ENCODE peak calls at places on chromosomes 16 and 17, in six cellular contexts. C is stomach, E is K562, P is sigmoid colon, D is transverse colon, W is GM12878. O is an unnamed sample. For H3K4me1, the result is how much of the 10 kb centered on the place peaks cover.

GRCh38 chr17:66190738-66191606 is 961 bp downstream of the CEP112 start:
- DNase-seq in C (no peak), D (no peak), E (no peak), P (no peak), W (no peak), O (no peak)

GRCh38 chr17:64534187-64534586 is 27.4 kb downstream of the CEP95 start:
- DNase-seq in W (no peak), C (no peak), P (no peak), D (no peak), E (peak), O (no peak)

GRCh38 chr17:39002991-39003715 is 36.0 kb upstream of the FBXO47 start:
- DNase-seq in P (peak), D (peak), W (no peak), E (peak), C (peak), O (peak)

GRCh38 chr16:12043953-12044352 is 67.4 kb downstream of the SNX29 start:
- DNase-seq in E (no peak), W (no peak), D (no peak), C (no peak), P (no peak), O (no peak)

GRCh38 chr17:16491703-16492612 is at the start of gene LRRC75A:
- DNase-seq in C (peak), W (no peak), P (no peak), E (peak), D (peak), O (no peak)

GRCh38 chr17:6070895-6071511 is 824 bp downstream of the WSCD1 start:
- DNase-seq in E (no peak), D (peak), C (no peak), P (no peak), W (no peak), O (no peak)

GRCh38 chr17:17681744-17682292 is 560 bp downstream of the RAI1 start:
- DNase-seq in C (no peak), E (peak), D (peak), W (no peak), P (peak), O (no peak)

GRCh38 chr17:60720763-60721531 is 43.3 kb downstream of the BCAS3 start:
- DNase-seq in E (peak), C (no peak), D (peak), W (peak), P (no peak), O (peak)

GRCh38 chr17:81902653-81903414 is 796 bp downstream of the NPB start:
- DNase-seq in D (no peak), W (no peak), C (no peak), P (no peak), E (peak), O (no peak)

GRCh38 chr17:40458851-40459482 is 15.7 kb downstream of the IGFBP4 start:
- DNase-seq in D (no peak), E (no peak), W (no peak), C (no peak), P (peak), O (no peak)

GRCh38 chr17:40459646-40460584 is 16.7 kb downstream of the IGFBP4 start:
- DNase-seq in W (no peak), E (no peak), D (no peak), P (peak), C (no peak), O (no peak)

GRCh38 chr17:40456396-40456951 is 13.2 kb downstream of the IGFBP4 start:
- DNase-seq in P (peak), E (no peak), C (no peak), D (no peak), W (no peak), O (no peak)

GRCh38 chr17:40457369-40457768 is 14.1 kb downstream of the IGFBP4 start:
- DNase-seq in C (no peak), W (no peak), P (peak), D (no peak), E (no peak), O (no peak)

DNA sequence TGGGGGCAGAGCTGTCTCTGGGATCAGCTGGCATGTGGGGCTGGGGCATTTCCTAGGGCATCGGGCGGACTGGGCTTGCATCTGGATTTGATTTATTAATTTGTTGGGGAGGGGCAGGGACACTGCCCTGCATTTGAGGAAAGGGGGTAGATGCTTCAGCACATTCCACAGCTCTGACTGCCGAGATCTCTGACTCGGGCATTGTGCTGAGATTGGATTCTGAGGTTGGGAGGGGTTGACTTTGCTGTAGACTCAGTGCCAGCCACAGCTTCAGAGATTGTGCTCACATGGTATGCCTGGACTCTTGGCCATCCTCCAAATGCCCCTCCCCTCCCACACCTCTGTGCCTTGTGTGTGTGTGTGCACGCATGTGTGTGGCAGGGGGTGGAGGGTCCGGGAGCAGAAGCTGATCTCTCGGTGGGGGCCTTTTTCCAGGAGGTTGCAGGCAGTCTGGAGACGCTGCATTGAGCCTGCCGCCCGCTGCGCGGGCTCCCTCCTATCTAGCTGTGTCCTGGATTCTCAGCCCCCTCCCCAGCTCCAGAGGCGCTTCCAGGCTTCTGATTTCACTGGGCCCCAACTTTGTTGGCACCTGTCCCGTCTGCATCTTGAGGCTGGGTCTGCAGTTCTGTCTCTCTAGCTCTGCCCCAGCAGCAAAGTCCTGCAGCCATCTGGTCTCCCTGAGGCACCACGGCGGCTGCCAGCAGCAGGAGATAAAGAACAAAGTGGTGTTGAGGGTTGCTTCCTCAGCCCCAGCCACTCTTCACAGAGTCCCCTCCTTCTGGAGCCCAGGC is 14.9 kb downstream of the IGFBP4 start:
- DNase-seq in D (no peak), E (no peak), W (no peak), C (peak), P (peak), O (no peak)
- TF ChIP-seq POLR2AphosphoS5 in D (peak), E (no peak), W (no peak), C (peak), P (peak), O (peak)

DNA sequence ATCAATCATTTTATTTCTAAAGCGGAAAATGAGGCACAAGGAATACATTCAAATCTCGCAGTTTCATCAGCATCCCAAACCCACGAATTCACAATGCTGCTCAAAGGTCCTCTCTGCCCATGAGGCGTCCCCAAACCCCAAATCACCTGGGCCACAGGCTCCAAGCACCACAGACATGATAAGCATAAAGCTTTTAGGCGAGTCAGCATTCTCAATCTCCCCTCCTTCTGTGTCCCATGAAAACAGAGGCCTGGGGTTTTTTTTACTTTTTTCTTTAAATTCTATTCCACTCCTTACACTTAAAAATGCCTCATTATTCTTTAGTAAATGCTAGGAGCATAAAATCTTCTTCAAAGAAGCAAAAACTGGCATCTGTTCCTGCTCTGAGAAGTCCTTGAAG is 55.0 kb downstream of the CYTH1 start:
- DNase-seq in C (no peak), E (no peak), D (no peak), W (no peak), P (no peak), O (no peak)
- TF ChIP-seq EP300 in C (no peak), E (no peak), D (no peak), W (no peak), P (no peak), O (no peak)

GRCh38 chr17:78359216-78359935 is 501 bp downstream of the SOCS3 start:
- DNase-seq in C (no peak), E (peak), P (peak), D (no peak), W (no peak), O (no peak)
- H3K4me1 ChIP-seq in C (under half), E (under half), P (under half), D (under half), W (under half), O (half or more)

GRCh38 chr17:72376486-72377345 is 255.9 kb downstream of the SOX9 start:
- DNase-seq in P (no peak), C (no peak), D (no peak), E (no peak), W (no peak), O (no peak)
- TF ChIP-seq POLR2AphosphoS5 in P (no peak), C (no peak), D (no peak), E (no peak), W (no peak), O (no peak)

DNA sequence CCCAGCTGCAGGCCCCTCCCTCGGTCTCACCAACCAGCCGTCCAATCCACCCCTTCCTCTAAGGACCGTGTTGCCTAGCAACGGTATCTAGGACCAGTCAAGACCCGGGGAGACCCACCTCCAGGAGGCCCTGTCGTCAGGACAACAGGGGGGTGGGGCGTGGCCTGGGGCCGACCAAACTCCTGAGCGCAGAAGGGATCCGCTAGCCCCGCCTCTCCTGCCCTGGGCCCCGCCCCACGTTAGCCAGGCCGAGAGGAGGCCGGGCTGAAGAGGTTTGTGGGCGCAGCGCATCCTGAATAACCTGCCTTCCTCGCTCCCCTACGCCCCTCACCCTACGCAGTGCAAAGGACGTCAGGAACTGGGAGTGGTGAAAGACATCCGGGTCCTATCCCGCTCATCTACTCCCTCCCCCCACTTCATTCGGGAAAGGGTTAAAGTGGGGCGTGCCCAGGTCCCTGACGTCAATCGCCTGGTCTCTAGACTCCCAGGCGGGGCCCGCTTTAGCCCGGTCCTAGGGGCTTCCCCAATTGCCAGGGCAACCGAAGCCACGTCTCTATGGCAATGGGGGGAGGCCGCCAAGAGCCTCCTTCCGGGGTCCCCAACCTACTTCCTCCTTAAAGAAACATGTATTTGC is 14.7 kb downstream of the DLG4 start:
- DNase-seq in W (peak), E (peak), D (peak), P (peak), C (peak), O (peak)
- TF ChIP-seq EP300 in W (no peak), E (no peak), D (no peak), P (no peak), C (peak), O (no peak)

DNA sequence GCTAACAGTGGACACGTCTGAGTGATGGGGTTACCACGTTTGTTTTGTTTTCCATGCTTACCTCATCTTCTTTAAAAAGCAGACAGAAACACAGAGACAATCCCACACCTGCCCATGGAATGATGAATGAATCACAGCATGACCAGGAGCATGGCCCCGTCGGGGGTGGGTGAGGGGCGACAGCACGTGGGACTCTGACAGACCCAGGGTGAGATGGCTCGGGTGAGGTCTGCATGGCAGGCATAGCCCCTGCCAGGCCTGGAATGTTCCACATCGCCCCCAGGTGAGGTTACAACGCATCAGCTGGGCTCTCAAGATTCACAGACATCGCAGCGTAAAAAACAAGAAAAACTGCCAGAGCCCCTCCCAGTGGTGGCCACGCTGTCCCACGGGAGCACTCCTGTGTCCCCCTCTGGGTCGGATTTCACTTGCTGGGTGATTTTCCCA is 18.1 kb downstream of the SLC7A5 start:
- DNase-seq in P (no peak), C (no peak), W (no peak), D (no peak), E (no peak), O (no peak)
- H3K4me1 ChIP-seq in P (half or more), C (half or more), W (under half), D (under half), E (under half), O (half or more)

GRCh38 chr16:1154291-1154886 is 1.5 kb downstream of the CACNA1H start:
- DNase-seq in D (no peak), W (no peak), P (peak), E (no peak), C (no peak), O (no peak)
- TF ChIP-seq POLR2AphosphoS5 in D (peak), W (no peak), P (peak), E (no peak), C (no peak), O (peak)

GRCh38 chr16:3661922-3662321 is 7.4 kb downstream of the DNASE1 start:
- DNase-seq in D (no peak), C (no peak), W (no peak), P (no peak), E (no peak), O (no peak)
- TF ChIP-seq EP300 in D (no peak), C (no peak), W (no peak), P (no peak), E (no peak), O (no peak)

DNA sequence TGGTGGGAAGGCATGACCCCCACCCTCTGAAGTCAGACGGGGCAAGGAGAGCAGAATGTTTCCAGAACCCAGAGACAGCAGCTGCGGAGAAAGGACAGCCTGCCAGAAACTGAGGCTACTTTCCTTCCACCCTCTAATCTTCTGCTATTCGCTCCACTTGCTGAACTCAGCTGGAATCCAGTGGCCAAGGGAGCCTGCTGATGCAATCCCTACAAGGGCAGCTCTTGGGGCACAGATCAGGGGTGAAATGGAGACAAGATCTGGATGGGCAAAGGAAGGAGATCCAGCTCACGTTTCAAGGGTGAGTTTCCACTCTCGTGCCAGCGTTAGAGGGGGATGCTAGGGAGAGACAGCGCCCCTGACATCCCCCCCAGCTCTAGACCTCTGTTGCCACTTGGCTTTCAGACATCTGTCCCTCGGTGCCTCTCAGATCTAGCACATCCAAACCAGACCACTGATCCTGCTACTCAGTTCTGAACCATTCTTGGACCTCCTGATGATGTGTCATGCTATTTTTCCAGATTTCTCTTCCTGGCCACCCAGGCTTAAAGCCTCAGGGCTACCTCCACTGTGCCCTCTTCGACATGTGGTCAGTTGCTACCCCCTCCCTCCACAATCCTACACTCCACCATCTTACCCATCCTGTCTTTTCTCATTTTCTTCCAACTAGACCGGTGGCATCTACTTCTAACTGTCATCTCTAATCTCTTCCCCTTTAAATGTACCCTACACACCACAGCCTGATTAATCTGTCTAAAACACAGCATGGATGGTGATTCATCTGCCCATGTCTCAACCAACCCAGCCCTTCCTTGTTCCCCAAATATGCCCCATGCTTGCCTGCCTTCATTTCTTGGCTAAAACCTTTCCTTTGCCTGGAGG is 478.8 kb downstream of the SLC39A11 start:
- DNase-seq in E (no peak), W (no peak), D (no peak), C (no peak), P (no peak), O (no peak)
- H3K4me1 ChIP-seq in E (under half), W (under half), D (half or more), C (under half), P (under half), O (under half)

GRCh38 chr17:78759969-78760352 is 22.1 kb downstream of the CYTH1 start:
- DNase-seq in E (no peak), D (no peak), P (no peak), C (no peak), W (no peak), O (no peak)
- TF ChIP-seq POLR2AphosphoS5 in E (no peak), D (no peak), P (no peak), C (no peak), W (no peak), O (no peak)

O was measured in esophagus muscularis mucosa.